ENCODE peak calls at places on chromosomes 2 and 18, in four cellular contexts. One of them, this sample, is unnamed.

GRCh38 chr2:170873035-170873692 is 55.9 kb upstream of the GORASP2 start:
- DNase-seq in IMR-90: peak
- DNase-seq in H1: peak
- DNase-seq in GM12878: peak
- DNase-seq in this sample: peak

GRCh38 chr2:146677280-146677679 is 1167.5 kb upstream of the ACVR2A start:
- DNase-seq in IMR-90: peak
- DNase-seq in H1: no peak
- DNase-seq in GM12878: no peak
- DNase-seq in this sample: no peak

GRCh38 chr2:169877406-169877805 is 50.2 kb downstream of the UBR3 start:
- DNase-seq in IMR-90: peak
- DNase-seq in H1: no peak
- DNase-seq in GM12878: no peak
- DNase-seq in this sample: peak

GRCh38 chr2:40497251-40497859 is 45.5 kb upstream of the SLC8A1 start:
- DNase-seq in IMR-90: peak
- DNase-seq in H1: no peak
- DNase-seq in GM12878: no peak
- DNase-seq in this sample: no peak

GRCh38 chr2:99803846-99804245 is 314.0 kb upstream of the REV1 start:
- DNase-seq in IMR-90: no peak
- DNase-seq in H1: no peak
- DNase-seq in GM12878: no peak
- DNase-seq in this sample: no peak

GRCh38 chr2:105287692-105288091 is 41.8 kb downstream of the TGFBRAP1 start:
- DNase-seq in IMR-90: peak
- DNase-seq in H1: no peak
- DNase-seq in GM12878: peak
- DNase-seq in this sample: peak

GRCh38 chr2:190679813-190680591 is 31.1 kb downstream of the NAB1 start:
- DNase-seq in IMR-90: peak
- DNase-seq in H1: peak
- DNase-seq in GM12878: peak
- DNase-seq in this sample: peak

GRCh38 chr2:98869868-98870267 is 66.2 kb downstream of the CRACDL start:
- DNase-seq in IMR-90: no peak
- DNase-seq in H1: no peak
- DNase-seq in GM12878: no peak
- DNase-seq in this sample: no peak

GRCh38 chr18:52069201-52069600 is 270.8 kb upstream of the DCC start:
- DNase-seq in IMR-90: no peak
- DNase-seq in H1: no peak
- DNase-seq in GM12878: no peak
- DNase-seq in this sample: no peak

GRCh38 chr2:120847700-120848321 is 112.1 kb downstream of the GLI2 start:
- DNase-seq in IMR-90: no peak
- DNase-seq in H1: no peak
- DNase-seq in GM12878: no peak
- DNase-seq in this sample: no peak

GRCh38 chr2:232870766-232871371 is 805 bp downstream of the SNORC start:
- DNase-seq in IMR-90: no peak
- DNase-seq in H1: no peak
- DNase-seq in GM12878: no peak
- DNase-seq in this sample: no peak

GRCh38 chr18:52903858-52904257 is 563.9 kb downstream of the DCC start:
- DNase-seq in IMR-90: no peak
- DNase-seq in H1: no peak
- DNase-seq in GM12878: no peak
- DNase-seq in this sample: peak

GRCh38 chr2:37652199-37652640 is 19.2 kb downstream of the CDC42EP3 start:
- DNase-seq in IMR-90: peak
- DNase-seq in H1: no peak
- DNase-seq in GM12878: no peak
- DNase-seq in this sample: no peak

GRCh38 chr2:200172944-200173481 is 133.5 kb upstream of the SPATS2L start:
- DNase-seq in IMR-90: peak
- DNase-seq in H1: no peak
- DNase-seq in GM12878: no peak
- DNase-seq in this sample: no peak

GRCh38 chr2:6493266-6493665 is 372.4 kb downstream of the CMPK2 start:
- DNase-seq in IMR-90: no peak
- DNase-seq in H1: no peak
- DNase-seq in GM12878: no peak
- DNase-seq in this sample: no peak

GRCh38 chr18:37985126-37985525 is 419.5 kb upstream of the CELF4 start:
- DNase-seq in IMR-90: no peak
- DNase-seq in H1: no peak
- DNase-seq in GM12878: no peak
- DNase-seq in this sample: no peak

GRCh38 chr2:148524519-148524919 is 120.0 kb upstream of the EPC2 start:
- DNase-seq in IMR-90: no peak
- DNase-seq in H1: no peak
- DNase-seq in GM12878: no peak
- DNase-seq in this sample: no peak

GRCh38 chr2:233453111-233453915 is 99.0 kb downstream of the DGKD start:
- DNase-seq in IMR-90: no peak
- DNase-seq in H1: no peak
- DNase-seq in GM12878: no peak
- DNase-seq in this sample: no peak

GRCh38 chr2:201257381-201257940 is 2.9 kb upstream of the CASP8 start:
- DNase-seq in IMR-90: peak
- DNase-seq in H1: no peak
- DNase-seq in GM12878: no peak
- DNase-seq in this sample: peak

GRCh38 chr18:46387426-46388131 is 269.4 kb downstream of the LOXHD1 start:
- DNase-seq in IMR-90: no peak
- DNase-seq in H1: no peak
- DNase-seq in GM12878: no peak
- DNase-seq in this sample: no peak

GRCh38 chr2:70995227-70995729 is 605 bp upstream of the TEX261 start:
- DNase-seq in IMR-90: peak
- DNase-seq in H1: no peak
- DNase-seq in GM12878: no peak
- DNase-seq in this sample: peak

GRCh38 chr2:189444322-189444721 is 3.0 kb downstream of the WDR75 start:
- DNase-seq in IMR-90: peak
- DNase-seq in H1: no peak
- DNase-seq in GM12878: no peak
- DNase-seq in this sample: no peak

GRCh38 chr2:16273111-16273510 is 332.8 kb downstream of the MYCN start:
- DNase-seq in IMR-90: no peak
- DNase-seq in H1: no peak
- DNase-seq in GM12878: no peak
- DNase-seq in this sample: no peak

GRCh38 chr2:52343010-52343409 is 1311.1 kb upstream of the NRXN1 start:
- DNase-seq in IMR-90: no peak
- DNase-seq in H1: no peak
- DNase-seq in GM12878: no peak
- DNase-seq in this sample: no peak

GRCh38 chr18:62584241-62585120 is 61.7 kb downstream of the ZCCHC2 start:
- DNase-seq in IMR-90: peak
- DNase-seq in H1: peak
- DNase-seq in GM12878: peak
- DNase-seq in this sample: peak

GRCh38 chr18:35324926-35325655 is 19.1 kb downstream of the ZNF24 start:
- DNase-seq in IMR-90: peak
- DNase-seq in H1: no peak
- DNase-seq in GM12878: no peak
- DNase-seq in this sample: no peak

GRCh38 chr18:62324917-62325805 is at the start of gene TNFRSF11A:
- DNase-seq in IMR-90: no peak
- DNase-seq in H1: no peak
- DNase-seq in GM12878: no peak
- DNase-seq in this sample: peak

GRCh38 chr18:4455113-4455811 is at the start of gene DLGAP1:
- DNase-seq in IMR-90: no peak
- DNase-seq in H1: peak
- DNase-seq in GM12878: no peak
- DNase-seq in this sample: no peak

GRCh38 chr18:9575558-9575957 is 38.8 kb downstream of the PPP4R1 start:
- DNase-seq in IMR-90: peak
- DNase-seq in H1: no peak
- DNase-seq in GM12878: no peak
- DNase-seq in this sample: peak

GRCh38 chr2:3313845-3314375 is 63.7 kb downstream of the EIPR1 start:
- DNase-seq in IMR-90: no peak
- DNase-seq in H1: no peak
- DNase-seq in GM12878: no peak
- DNase-seq in this sample: no peak

GRCh38 chr2:25894135-25894830 is 16.0 kb upstream of the ASXL2 start:
- DNase-seq in IMR-90: peak
- DNase-seq in H1: no peak
- DNase-seq in GM12878: no peak
- DNase-seq in this sample: no peak
- TF ChIP-seq CHD1 in IMR-90: no peak
- TF ChIP-seq CHD1 in H1: no peak
- TF ChIP-seq CHD1 in GM12878: no peak
- TF ChIP-seq CHD1 in this sample: no peak

DNA sequence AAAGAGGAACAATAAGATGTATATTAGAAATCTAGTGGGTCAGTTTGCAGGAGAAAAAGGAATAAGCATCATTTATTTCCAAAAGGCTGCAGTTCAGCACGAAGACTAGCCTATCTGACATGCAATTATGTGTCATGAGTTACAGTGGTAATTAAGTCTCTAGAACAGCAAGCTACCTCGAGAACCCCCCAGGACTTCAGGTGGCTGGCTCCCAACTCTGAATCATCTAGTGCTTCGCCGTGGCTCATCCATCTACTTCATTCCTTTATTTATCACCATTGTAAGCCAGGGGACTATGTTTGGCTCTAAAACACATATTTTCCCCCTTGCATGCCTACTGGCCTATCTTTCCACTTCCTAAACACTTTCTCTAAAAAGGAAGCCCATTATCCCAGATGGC is 121.6 kb downstream of the TXNL1 start:
- DNase-seq in IMR-90: peak
- DNase-seq in H1: no peak
- DNase-seq in GM12878: no peak
- DNase-seq in this sample: no peak
- TF ChIP-seq CHD1 in IMR-90: no peak
- TF ChIP-seq CHD1 in H1: no peak
- TF ChIP-seq CHD1 in GM12878: no peak
- TF ChIP-seq CHD1 in this sample: no peak

GRCh38 chr2:67329513-67329912 is 67.6 kb upstream of the ETAA1 start:
- DNase-seq in IMR-90: no peak
- DNase-seq in H1: no peak
- DNase-seq in GM12878: no peak
- DNase-seq in this sample: no peak

GRCh38 chr2:67329951-67330350 is 67.2 kb upstream of the ETAA1 start:
- DNase-seq in IMR-90: no peak
- DNase-seq in H1: no peak
- DNase-seq in GM12878: no peak
- DNase-seq in this sample: no peak
- TF ChIP-seq CHD1 in IMR-90: no peak
- TF ChIP-seq CHD1 in H1: no peak
- TF ChIP-seq CHD1 in GM12878: no peak
- TF ChIP-seq CHD1 in this sample: no peak

GRCh38 chr2:239749272-239749873 is 275.8 kb downstream of the NDUFA10 start:
- DNase-seq in IMR-90: no peak
- DNase-seq in H1: no peak
- DNase-seq in GM12878: no peak
- DNase-seq in this sample: no peak
- TF ChIP-seq CHD1 in IMR-90: no peak
- TF ChIP-seq CHD1 in H1: no peak
- TF ChIP-seq CHD1 in GM12878: no peak
- TF ChIP-seq CHD1 in this sample: no peak

DNA sequence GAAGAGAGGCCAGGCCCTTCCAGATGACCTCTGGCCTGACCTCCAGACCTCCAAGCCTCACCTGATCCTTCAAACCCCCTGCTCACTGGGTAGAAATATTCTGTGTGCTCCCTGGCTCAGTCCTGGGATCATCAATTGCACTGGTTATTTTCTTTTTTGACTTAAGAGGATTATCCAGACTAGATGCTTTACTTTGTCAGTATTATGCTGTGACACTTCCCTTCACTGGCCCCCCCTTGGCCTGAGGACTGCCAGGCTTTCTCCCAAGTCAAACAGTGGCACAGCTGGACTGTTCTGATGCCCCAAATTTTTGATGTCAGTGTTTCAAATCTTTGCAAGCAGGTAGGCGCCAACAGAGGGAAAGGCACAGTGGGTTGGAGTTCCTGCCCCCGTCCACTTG is 156.3 kb upstream of the SKOR2 start:
- DNase-seq in IMR-90: no peak
- DNase-seq in H1: no peak
- DNase-seq in GM12878: no peak
- DNase-seq in this sample: no peak
- TF ChIP-seq CHD1 in IMR-90: no peak
- TF ChIP-seq CHD1 in H1: no peak
- TF ChIP-seq CHD1 in GM12878: no peak
- TF ChIP-seq CHD1 in this sample: no peak

DNA sequence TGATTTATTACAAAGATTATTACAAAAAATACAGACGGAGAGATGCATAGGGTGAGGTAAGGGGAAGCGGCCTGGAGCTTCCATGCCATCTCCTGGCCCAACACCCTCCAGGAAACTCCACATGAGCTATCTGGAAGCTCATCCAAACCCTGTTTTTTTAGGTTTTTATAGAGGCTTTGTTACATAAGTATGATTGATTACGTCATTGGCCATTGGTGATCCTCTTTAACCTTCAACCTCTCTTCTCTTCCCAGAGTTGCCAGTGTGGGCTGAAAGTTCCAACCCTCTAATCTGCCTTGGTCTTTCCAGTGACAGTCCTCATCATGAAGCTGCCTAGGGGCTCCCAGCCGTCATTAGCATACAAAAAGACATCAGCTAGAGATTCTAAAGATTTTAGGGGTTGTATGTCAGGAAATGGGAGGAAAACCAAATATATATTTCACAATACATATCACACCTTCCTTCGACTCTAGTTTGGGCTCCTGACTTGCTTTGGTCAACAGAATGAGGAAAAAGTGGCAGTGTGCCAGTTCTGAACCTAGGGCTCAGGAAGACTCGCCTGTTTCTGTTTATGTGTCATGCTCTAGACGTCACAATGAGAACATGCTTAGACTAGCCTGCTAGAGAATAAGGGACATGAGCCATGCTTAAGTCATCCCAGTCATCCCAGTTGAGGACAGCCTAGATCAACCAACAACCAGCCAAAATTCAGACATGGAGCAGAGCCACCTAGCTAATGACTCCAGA is 54.1 kb downstream of the ETAA1 start:
- DNase-seq in IMR-90: peak
- DNase-seq in H1: no peak
- DNase-seq in GM12878: no peak
- DNase-seq in this sample: no peak
- TF ChIP-seq CHD1 in IMR-90: no peak
- TF ChIP-seq CHD1 in H1: no peak
- TF ChIP-seq CHD1 in GM12878: no peak
- TF ChIP-seq CHD1 in this sample: no peak